ENCODE peak calls at places on chromosomes 5 and 9, in ten cellular contexts. One of them, this sample, is unnamed.

GRCh38 chr5:76524101-76524835 is 98.9 kb downstream of the F2RL2 start:
- DNase-seq in progenitor cell of endocrine pancreas: no peak
- DNase-seq in thoracic aorta: no peak
- DNase-seq in D341Med: no peak
- DNase-seq in SW480: no peak
- DNase-seq in thyroid gland: no peak
- DNase-seq in activated T-cell treated with anti-CD3 and anti-CD28 coated beads for 1 hour: no peak
- DNase-seq in NCI-H2081: no peak
- DNase-seq in EH: no peak
- DNase-seq in Ammon's horn: no peak
- DNase-seq in this sample: no peak

GRCh38 chr5:88606626-88607025 is 276.4 kb downstream of the MEF2C start:
- DNase-seq in progenitor cell of endocrine pancreas: no peak
- DNase-seq in thoracic aorta: no peak
- DNase-seq in D341Med: no peak
- DNase-seq in SW480: no peak
- DNase-seq in thyroid gland: no peak
- DNase-seq in activated T-cell treated with anti-CD3 and anti-CD28 coated beads for 1 hour: no peak
- DNase-seq in NCI-H2081: peak
- DNase-seq in EH: no peak
- DNase-seq in Ammon's horn: no peak
- DNase-seq in this sample: no peak

GRCh38 chr5:6246820-6247437 is 131.4 kb downstream of the MED10 start:
- DNase-seq in progenitor cell of endocrine pancreas: no peak
- DNase-seq in thoracic aorta: no peak
- DNase-seq in D341Med: no peak
- DNase-seq in SW480: no peak
- DNase-seq in thyroid gland: no peak
- DNase-seq in activated T-cell treated with anti-CD3 and anti-CD28 coated beads for 1 hour: no peak
- DNase-seq in NCI-H2081: no peak
- DNase-seq in EH: no peak
- DNase-seq in Ammon's horn: no peak
- DNase-seq in this sample: no peak

GRCh38 chr9:128555180-128555721 is 2.9 kb downstream of the SPTAN1 start:
- DNase-seq in progenitor cell of endocrine pancreas: no peak
- DNase-seq in thoracic aorta: no peak
- DNase-seq in D341Med: no peak
- DNase-seq in SW480: peak
- DNase-seq in thyroid gland: peak
- DNase-seq in activated T-cell treated with anti-CD3 and anti-CD28 coated beads for 1 hour: no peak
- DNase-seq in NCI-H2081: no peak
- DNase-seq in EH: peak
- DNase-seq in Ammon's horn: no peak
- DNase-seq in this sample: peak

GRCh38 chr5:62461561-62461960 is 49.0 kb downstream of the IPO11 start:
- DNase-seq in progenitor cell of endocrine pancreas: no peak
- DNase-seq in thoracic aorta: no peak
- DNase-seq in D341Med: no peak
- DNase-seq in SW480: no peak
- DNase-seq in thyroid gland: no peak
- DNase-seq in activated T-cell treated with anti-CD3 and anti-CD28 coated beads for 1 hour: no peak
- DNase-seq in NCI-H2081: no peak
- DNase-seq in EH: no peak
- DNase-seq in Ammon's horn: no peak
- DNase-seq in this sample: no peak

GRCh38 chr5:35853652-35854051 is 3.0 kb upstream of the IL7R start:
- DNase-seq in progenitor cell of endocrine pancreas: no peak
- DNase-seq in thoracic aorta: no peak
- DNase-seq in D341Med: no peak
- DNase-seq in SW480: no peak
- DNase-seq in thyroid gland: peak
- DNase-seq in activated T-cell treated with anti-CD3 and anti-CD28 coated beads for 1 hour: peak
- DNase-seq in NCI-H2081: no peak
- DNase-seq in EH: no peak
- DNase-seq in Ammon's horn: no peak
- DNase-seq in this sample: peak

GRCh38 chr9:34884732-34885131 is 73.4 kb upstream of the PHF24 start:
- DNase-seq in progenitor cell of endocrine pancreas: no peak
- DNase-seq in thoracic aorta: no peak
- DNase-seq in D341Med: no peak
- DNase-seq in SW480: peak
- DNase-seq in thyroid gland: no peak
- DNase-seq in activated T-cell treated with anti-CD3 and anti-CD28 coated beads for 1 hour: no peak
- DNase-seq in NCI-H2081: no peak
- DNase-seq in EH: no peak
- DNase-seq in Ammon's horn: no peak
- DNase-seq in this sample: no peak

GRCh38 chr5:6243706-6244105 is 134.6 kb downstream of the MED10 start:
- DNase-seq in progenitor cell of endocrine pancreas: no peak
- DNase-seq in thoracic aorta: no peak
- DNase-seq in D341Med: no peak
- DNase-seq in SW480: peak
- DNase-seq in thyroid gland: no peak
- DNase-seq in activated T-cell treated with anti-CD3 and anti-CD28 coated beads for 1 hour: no peak
- DNase-seq in NCI-H2081: no peak
- DNase-seq in EH: no peak
- DNase-seq in Ammon's horn: peak
- DNase-seq in this sample: no peak

GRCh38 chr5:77768978-77769377 is 7.2 kb downstream of the TBCA start:
- DNase-seq in progenitor cell of endocrine pancreas: no peak
- DNase-seq in thoracic aorta: no peak
- DNase-seq in D341Med: no peak
- DNase-seq in SW480: no peak
- DNase-seq in thyroid gland: no peak
- DNase-seq in activated T-cell treated with anti-CD3 and anti-CD28 coated beads for 1 hour: no peak
- DNase-seq in NCI-H2081: no peak
- DNase-seq in EH: no peak
- DNase-seq in Ammon's horn: no peak
- DNase-seq in this sample: no peak

GRCh38 chr9:86637515-86637914 is 283.3 kb upstream of the TUT7 start:
- DNase-seq in progenitor cell of endocrine pancreas: peak
- DNase-seq in thoracic aorta: no peak
- DNase-seq in D341Med: no peak
- DNase-seq in SW480: no peak
- DNase-seq in thyroid gland: no peak
- DNase-seq in activated T-cell treated with anti-CD3 and anti-CD28 coated beads for 1 hour: no peak
- DNase-seq in NCI-H2081: no peak
- DNase-seq in EH: peak
- DNase-seq in Ammon's horn: peak
- DNase-seq in this sample: peak

GRCh38 chr9:15509931-15510788 is 610 bp downstream of the PSIP1 start:
- DNase-seq in progenitor cell of endocrine pancreas: peak
- DNase-seq in thoracic aorta: no peak
- DNase-seq in D341Med: peak
- DNase-seq in SW480: peak
- DNase-seq in thyroid gland: peak
- DNase-seq in activated T-cell treated with anti-CD3 and anti-CD28 coated beads for 1 hour: peak
- DNase-seq in NCI-H2081: peak
- DNase-seq in EH: peak
- DNase-seq in Ammon's horn: peak
- DNase-seq in this sample: peak

GRCh38 chr9:130741831-130742449 is 48.4 kb downstream of the EXOSC2 start:
- DNase-seq in progenitor cell of endocrine pancreas: no peak
- DNase-seq in thoracic aorta: no peak
- DNase-seq in D341Med: no peak
- DNase-seq in SW480: no peak
- DNase-seq in thyroid gland: no peak
- DNase-seq in activated T-cell treated with anti-CD3 and anti-CD28 coated beads for 1 hour: no peak
- DNase-seq in NCI-H2081: no peak
- DNase-seq in EH: peak
- DNase-seq in Ammon's horn: no peak
- DNase-seq in this sample: no peak

GRCh38 chr9:127241354-127241753 is 23.2 kb upstream of the GARNL3 start:
- DNase-seq in progenitor cell of endocrine pancreas: no peak
- DNase-seq in thoracic aorta: no peak
- DNase-seq in D341Med: no peak
- DNase-seq in SW480: no peak
- DNase-seq in thyroid gland: no peak
- DNase-seq in activated T-cell treated with anti-CD3 and anti-CD28 coated beads for 1 hour: no peak
- DNase-seq in NCI-H2081: no peak
- DNase-seq in EH: no peak
- DNase-seq in Ammon's horn: no peak
- DNase-seq in this sample: no peak

GRCh38 chr5:173767580-173768266 is 120.4 kb upstream of the CPEB4 start:
- DNase-seq in progenitor cell of endocrine pancreas: no peak
- DNase-seq in thoracic aorta: no peak
- DNase-seq in D341Med: no peak
- DNase-seq in SW480: no peak
- DNase-seq in thyroid gland: peak
- DNase-seq in activated T-cell treated with anti-CD3 and anti-CD28 coated beads for 1 hour: no peak
- DNase-seq in NCI-H2081: no peak
- DNase-seq in EH: no peak
- DNase-seq in Ammon's horn: no peak
- DNase-seq in this sample: no peak

GRCh38 chr5:168446987-168447386 is 39.3 kb upstream of the RARS1 start:
- DNase-seq in progenitor cell of endocrine pancreas: no peak
- DNase-seq in thoracic aorta: no peak
- DNase-seq in D341Med: no peak
- DNase-seq in SW480: no peak
- DNase-seq in thyroid gland: no peak
- DNase-seq in activated T-cell treated with anti-CD3 and anti-CD28 coated beads for 1 hour: no peak
- DNase-seq in NCI-H2081: no peak
- DNase-seq in EH: no peak
- DNase-seq in Ammon's horn: no peak
- DNase-seq in this sample: no peak

GRCh38 chr5:151406322-151406947 is 41.0 kb upstream of the SLC36A1 start:
- DNase-seq in progenitor cell of endocrine pancreas: no peak
- DNase-seq in thoracic aorta: no peak
- DNase-seq in D341Med: no peak
- DNase-seq in SW480: peak
- DNase-seq in thyroid gland: no peak
- DNase-seq in activated T-cell treated with anti-CD3 and anti-CD28 coated beads for 1 hour: no peak
- DNase-seq in NCI-H2081: no peak
- DNase-seq in EH: peak
- DNase-seq in Ammon's horn: no peak
- DNase-seq in this sample: no peak

This sample was measured in uterus.